ENCODE peak calls at places on chromosome 1, in six cellular contexts. I is pancreas; X is adipocyte; G is Peyer's patch; E is tibial artery; Y is naive thymus-derived CD4-positive, alpha-beta T cell. K is an unnamed sample.
A peak's percentile ranks its signal among the peaks of the same experiment; 100 is the strongest.

GRCh38 chr1:57407941-57408340 is 15.9 kb downstream of the DAB1 start:
- DNase-seq in E (no peak), G (no peak), X (no peak), Y (no peak), I (no peak), K (no peak)

GRCh38 chr1:218498061-218498938 is 153.2 kb downstream of the TGFB2 start:
- DNase-seq in X (peak; percentile 58), G (no peak), I (no peak), E (no peak), Y (no peak), K (peak; percentile 65)

GRCh38 chr1:244313346-244313745 is 138.4 kb downstream of the ADSS2 start:
- DNase-seq in I (no peak), X (no peak), E (no peak), G (no peak), Y (no peak), K (no peak)

GRCh38 chr1:221022331-221022730 is 143.1 kb downstream of the HLX start:
- DNase-seq in Y (no peak), X (peak; percentile 20), I (no peak), G (no peak), E (no peak), K (no peak)

GRCh38 chr1:40032240-40032891 is 8.2 kb upstream of the CAP1 start:
- DNase-seq in X (peak; percentile 85), I (no peak), G (peak; percentile 55), E (peak; percentile 41), Y (peak; percentile 55), K (peak; percentile 85)

GRCh38 chr1:192225266-192225665 is 67.0 kb downstream of the RGS18 start:
- DNase-seq in I (no peak), G (no peak), X (no peak), E (no peak), Y (no peak), K (no peak)

GRCh38 chr1:36625959-36626337 is 143.2 kb upstream of the CSF3R start:
- DNase-seq in G (no peak), Y (no peak), E (no peak), X (no peak), I (no peak), K (no peak)

GRCh38 chr1:197912739-197913494 is 4.3 kb upstream of the LHX9 start:
- DNase-seq in I (no peak), E (no peak), X (no peak), Y (no peak), G (no peak), K (peak; percentile 31)

GRCh38 chr1:80825067-80825466 is 975.7 kb upstream of the ADGRL2 start:
- DNase-seq in Y (no peak), X (no peak), I (no peak), E (no peak), G (no peak), K (peak; percentile 5)

GRCh38 chr1:217889401-217889800 is 258.3 kb downstream of the SPATA17 start:
- DNase-seq in X (peak; percentile 2), E (no peak), G (no peak), Y (no peak), I (no peak), K (no peak)

GRCh38 chr1:29925058-29925457 is 688.7 kb downstream of the PTPRU start:
- DNase-seq in I (no peak), G (no peak), E (no peak), X (no peak), Y (no peak), K (no peak)

GRCh38 chr1:103333141-103333540 is 192.4 kb upstream of the RNPC3 start:
- DNase-seq in E (no peak), I (no peak), Y (no peak), G (no peak), X (no peak), K (no peak)

GRCh38 chr1:30008998-30009657 is 714.3 kb downstream of the MATN1 start:
- DNase-seq in G (no peak), X (no peak), E (no peak), I (no peak), Y (no peak), K (no peak)

GRCh38 chr1:33123266-33123665 is 42.3 kb downstream of the AZIN2 start:
- DNase-seq in X (no peak), I (no peak), Y (no peak), E (no peak), G (no peak), K (no peak)

GRCh38 chr1:195495720-195496635 is 1112.3 kb downstream of the KCNT2 start:
- DNase-seq in I (no peak), Y (no peak), G (no peak), X (no peak), E (no peak), K (no peak)

GRCh38 chr1:247433922-247434476 is 18.0 kb downstream of the NLRP3 start:
- DNase-seq in G (no peak), E (no peak), I (no peak), Y (no peak), X (no peak), K (no peak)

GRCh38 chr1:196385109-196385508 is 223.1 kb downstream of the KCNT2 start:
- DNase-seq in Y (no peak), E (no peak), I (no peak), X (no peak), G (no peak), K (no peak)

GRCh38 chr1:166165661-166166399 is 971 bp downstream of the FAM78B start:
- DNase-seq in I (peak; percentile 36), E (peak; percentile 20), Y (no peak), X (peak; percentile 0), G (no peak), K (peak; percentile 23)

DNA sequence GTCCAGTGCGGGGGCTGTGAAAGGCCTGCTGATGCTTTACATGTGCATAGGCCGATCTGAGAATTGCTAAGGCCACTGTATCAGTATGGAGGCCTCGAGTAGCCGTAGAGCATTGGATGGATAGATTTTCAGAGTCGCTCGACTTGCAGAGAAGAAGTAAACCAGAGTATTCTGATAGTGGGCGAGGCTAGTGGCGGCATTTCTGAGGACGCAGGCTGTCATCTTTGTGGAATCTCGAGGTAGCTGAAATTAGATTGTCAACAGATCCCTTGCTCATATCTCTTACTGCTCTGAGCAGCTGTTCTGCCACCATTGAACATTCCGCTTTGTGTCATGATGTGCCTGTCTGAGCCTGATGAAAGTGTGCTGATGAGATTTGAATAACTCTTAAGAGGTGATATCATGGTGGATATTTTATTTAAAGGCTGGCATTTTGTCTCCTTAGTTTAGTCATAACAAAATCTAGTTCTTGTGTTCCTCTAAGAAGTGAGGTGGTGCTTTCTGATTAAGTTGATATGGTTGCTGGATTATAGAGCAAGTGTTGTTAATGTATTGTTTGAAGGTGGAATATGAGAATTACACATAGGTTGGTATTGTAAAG is 1.5 kb downstream of the KIF1B start:
- DNase-seq in G (no peak), E (no peak), I (no peak), X (no peak), Y (peak; percentile 5), K (peak; percentile 42)
- H3K4me3 ChIP-seq in G (peak overlapping the region; percentile 93), E (peak overlapping the region; percentile 85), I (peak overlapping the region; percentile 85), X (peak overlapping the region; percentile 100), Y (no peak overlapping the region), K (peak overlapping the region; percentile 84)

GRCh38 chr1:6813165-6813564 is 27.9 kb downstream of the CAMTA1 start:
- DNase-seq in X (no peak), G (no peak), Y (no peak), I (no peak), E (no peak), K (no peak)

GRCh38 chr1:6809461-6809860 is 24.2 kb downstream of the CAMTA1 start:
- DNase-seq in E (no peak), I (no peak), Y (no peak), X (no peak), G (no peak), K (no peak)

GRCh38 chr1:6807782-6808181 is 22.5 kb downstream of the CAMTA1 start:
- DNase-seq in E (no peak), I (no peak), G (no peak), X (no peak), Y (no peak), K (no peak)

GRCh38 chr1:6815722-6816121 is 30.5 kb downstream of the CAMTA1 start:
- DNase-seq in G (no peak), X (no peak), I (no peak), E (no peak), Y (no peak), K (no peak)

DNA sequence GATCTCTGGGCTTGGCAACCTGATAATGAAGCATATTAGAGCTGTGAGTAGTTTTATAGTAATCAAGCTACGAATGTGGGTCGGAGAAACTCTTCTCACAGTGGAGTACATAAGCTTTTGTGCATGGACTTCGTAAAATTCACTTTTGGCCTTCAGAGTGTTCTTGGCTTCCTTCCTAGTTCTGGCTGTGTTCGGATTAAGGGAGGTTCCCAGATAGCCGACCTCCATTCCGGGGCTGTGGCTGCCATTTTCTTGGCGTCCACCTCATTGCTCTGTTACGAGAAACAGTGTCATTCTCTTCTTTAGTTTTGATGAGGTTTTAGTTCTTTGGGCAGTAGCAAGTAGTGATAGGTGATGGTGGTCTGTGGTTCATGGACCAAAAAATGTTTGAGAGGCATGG is 26.3 kb downstream of the CAMTA1 start:
- DNase-seq in I (no peak), E (no peak), Y (no peak), G (no peak), X (no peak), K (no peak)
- H3K4me3 ChIP-seq in I (no peak overlapping the region), E (no peak overlapping the region), Y (no peak overlapping the region), G (no peak overlapping the region), X (peak overlapping the region; percentile 53), K (no peak overlapping the region)

GRCh38 chr1:240031414-240031813 is 60.3 kb upstream of the FMN2 start:
- DNase-seq in X (peak; percentile 48), Y (no peak), I (no peak), G (no peak), E (no peak), K (peak; percentile 58)
- H3K4me3 ChIP-seq in X (no peak overlapping the region), Y (no peak overlapping the region), I (no peak overlapping the region), G (no peak overlapping the region), E (no peak overlapping the region), K (no peak overlapping the region)

GRCh38 chr1:184941735-184942134 is 32.6 kb downstream of the NIBAN1 start:
- DNase-seq in X (no peak), Y (no peak), E (no peak), I (no peak), G (no peak), K (no peak)

GRCh38 chr1:184945678-184946412 is 28.5 kb downstream of the NIBAN1 start:
- DNase-seq in Y (no peak), E (no peak), X (peak; percentile 84), I (no peak), G (no peak), K (peak; percentile 37)

GRCh38 chr1:184943998-184944397 is 30.3 kb downstream of the NIBAN1 start:
- DNase-seq in I (no peak), Y (no peak), X (no peak), G (no peak), E (no peak), K (no peak)

GRCh38 chr1:184947497-184948256 is 26.6 kb downstream of the NIBAN1 start:
- DNase-seq in I (no peak), X (no peak), Y (no peak), E (no peak), G (no peak), K (no peak)

DNA sequence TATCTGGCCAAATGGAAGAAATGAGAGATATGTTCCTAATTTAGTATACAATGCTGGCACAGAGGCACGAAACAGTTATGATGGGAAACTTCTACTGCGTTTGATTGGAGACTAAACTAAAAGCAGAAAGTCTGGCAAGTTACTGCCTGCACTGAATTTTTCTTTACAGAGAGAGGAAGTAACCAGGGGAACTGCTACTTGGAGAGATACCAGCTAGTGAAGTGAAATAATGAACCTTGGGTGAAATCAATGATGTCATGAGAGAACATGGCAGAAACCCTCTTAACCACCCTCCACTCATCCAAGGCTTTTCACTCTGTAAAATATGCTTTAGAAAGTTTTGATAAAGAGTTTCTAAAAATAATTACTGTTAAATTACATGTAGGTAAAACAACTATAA is 29.3 kb downstream of the NIBAN1 start:
- DNase-seq in E (no peak), Y (no peak), I (no peak), G (no peak), X (peak; percentile 13), K (no peak)
- H3K4me3 ChIP-seq in E (no peak overlapping the region), Y (no peak overlapping the region), I (no peak overlapping the region), G (no peak overlapping the region), X (no peak overlapping the region), K (no peak overlapping the region)

K was measured in foreskin fibroblast.